ENCODE peak calls at places on chromosomes 13 and 19, in nine cellular contexts. One of them, this sample, is unnamed.

GRCh38 chr13:40377783-40378182 is 288.7 kb downstream of the FOXO1 start:
- DNase-seq in fibroblast of the aortic adventitia: peak; percentile 20
- DNase-seq in activated naive CD4-positive, alpha-beta T cell treated with Interleukin-2 at 50 U/mL for 16 hours: peak; percentile 52
- DNase-seq in NCI-H748 treated with DMSO at 0.1 percent for 48 hours: no peak
- DNase-seq in epithelial cell of prostate: no peak
- DNase-seq in dorsolateral prefrontal cortex: no peak
- DNase-seq in HTR-8/SVneo: no peak
- DNase-seq in HCEC 1CT: no peak
- DNase-seq in stimulated activated CD4-positive, alpha-beta T cell treated with anti-CD3 and anti-CD28 coated beads, Interleukin-2, amount 100 ng/mL, for 24 hours: peak; percentile 49
- DNase-seq in this sample: no peak

GRCh38 chr19:944171-944567 is 18.3 kb downstream of the ARID3A start:
- DNase-seq in HTR-8/SVneo: no peak
- DNase-seq in HCEC 1CT: no peak
- DNase-seq in epithelial cell of prostate: no peak
- DNase-seq in NCI-H748 treated with DMSO at 0.1 percent for 48 hours: no peak
- DNase-seq in dorsolateral prefrontal cortex: no peak
- DNase-seq in activated naive CD4-positive, alpha-beta T cell treated with Interleukin-2 at 50 U/mL for 16 hours: no peak
- DNase-seq in fibroblast of the aortic adventitia: peak; percentile 87
- DNase-seq in stimulated activated CD4-positive, alpha-beta T cell treated with anti-CD3 and anti-CD28 coated beads, Interleukin-2, amount 100 ng/mL, for 24 hours: no peak
- DNase-seq in this sample: no peak

GRCh38 chr19:21568816-21569496 is 63.6 kb downstream of the ZNF429 start:
- DNase-seq in epithelial cell of prostate: peak; percentile 54
- DNase-seq in fibroblast of the aortic adventitia: peak; percentile 63
- DNase-seq in dorsolateral prefrontal cortex: peak; percentile 94
- DNase-seq in HCEC 1CT: peak; percentile 39
- DNase-seq in activated naive CD4-positive, alpha-beta T cell treated with Interleukin-2 at 50 U/mL for 16 hours: peak; percentile 69
- DNase-seq in HTR-8/SVneo: no peak
- DNase-seq in stimulated activated CD4-positive, alpha-beta T cell treated with anti-CD3 and anti-CD28 coated beads, Interleukin-2, amount 100 ng/mL, for 24 hours: peak; percentile 85
- DNase-seq in NCI-H748 treated with DMSO at 0.1 percent for 48 hours: peak; percentile 76
- DNase-seq in this sample: peak; percentile 70

GRCh38 chr13:105969761-105970160 is 565.7 kb downstream of the EFNB2 start:
- DNase-seq in HCEC 1CT: peak; percentile 19
- DNase-seq in stimulated activated CD4-positive, alpha-beta T cell treated with anti-CD3 and anti-CD28 coated beads, Interleukin-2, amount 100 ng/mL, for 24 hours: no peak
- DNase-seq in dorsolateral prefrontal cortex: no peak
- DNase-seq in activated naive CD4-positive, alpha-beta T cell treated with Interleukin-2 at 50 U/mL for 16 hours: no peak
- DNase-seq in NCI-H748 treated with DMSO at 0.1 percent for 48 hours: no peak
- DNase-seq in fibroblast of the aortic adventitia: no peak
- DNase-seq in HTR-8/SVneo: peak; percentile 45
- DNase-seq in epithelial cell of prostate: peak; percentile 90
- DNase-seq in this sample: no peak

GRCh38 chr19:37466798-37467607 is at the start of gene ZNF569:
- DNase-seq in epithelial cell of prostate: peak; percentile 87
- DNase-seq in fibroblast of the aortic adventitia: peak; percentile 95
- DNase-seq in HCEC 1CT: peak; percentile 92
- DNase-seq in HTR-8/SVneo: peak; percentile 85
- DNase-seq in dorsolateral prefrontal cortex: peak; percentile 97
- DNase-seq in NCI-H748 treated with DMSO at 0.1 percent for 48 hours: peak; percentile 91
- DNase-seq in activated naive CD4-positive, alpha-beta T cell treated with Interleukin-2 at 50 U/mL for 16 hours: peak; percentile 91
- DNase-seq in stimulated activated CD4-positive, alpha-beta T cell treated with anti-CD3 and anti-CD28 coated beads, Interleukin-2, amount 100 ng/mL, for 24 hours: peak; percentile 82
- DNase-seq in this sample: peak; percentile 77

GRCh38 chr19:38711726-38712153 is 32.5 kb downstream of the CAPN12 start:
- DNase-seq in NCI-H748 treated with DMSO at 0.1 percent for 48 hours: no peak
- DNase-seq in fibroblast of the aortic adventitia: peak; percentile 92
- DNase-seq in dorsolateral prefrontal cortex: no peak
- DNase-seq in HTR-8/SVneo: no peak
- DNase-seq in epithelial cell of prostate: no peak
- DNase-seq in stimulated activated CD4-positive, alpha-beta T cell treated with anti-CD3 and anti-CD28 coated beads, Interleukin-2, amount 100 ng/mL, for 24 hours: no peak
- DNase-seq in activated naive CD4-positive, alpha-beta T cell treated with Interleukin-2 at 50 U/mL for 16 hours: no peak
- DNase-seq in HCEC 1CT: peak; percentile 90
- DNase-seq in this sample: no peak

GRCh38 chr13:71306821-71307220 is 560.2 kb downstream of the DACH1 start:
- DNase-seq in fibroblast of the aortic adventitia: no peak
- DNase-seq in HCEC 1CT: no peak
- DNase-seq in activated naive CD4-positive, alpha-beta T cell treated with Interleukin-2 at 50 U/mL for 16 hours: no peak
- DNase-seq in HTR-8/SVneo: no peak
- DNase-seq in NCI-H748 treated with DMSO at 0.1 percent for 48 hours: no peak
- DNase-seq in epithelial cell of prostate: no peak
- DNase-seq in dorsolateral prefrontal cortex: no peak
- DNase-seq in stimulated activated CD4-positive, alpha-beta T cell treated with anti-CD3 and anti-CD28 coated beads, Interleukin-2, amount 100 ng/mL, for 24 hours: no peak
- DNase-seq in this sample: no peak

GRCh38 chr13:45231722-45232121 is 30.9 kb upstream of the KCTD4 start:
- DNase-seq in stimulated activated CD4-positive, alpha-beta T cell treated with anti-CD3 and anti-CD28 coated beads, Interleukin-2, amount 100 ng/mL, for 24 hours: no peak
- DNase-seq in fibroblast of the aortic adventitia: peak; percentile 54
- DNase-seq in activated naive CD4-positive, alpha-beta T cell treated with Interleukin-2 at 50 U/mL for 16 hours: no peak
- DNase-seq in dorsolateral prefrontal cortex: no peak
- DNase-seq in HTR-8/SVneo: no peak
- DNase-seq in NCI-H748 treated with DMSO at 0.1 percent for 48 hours: peak; percentile 39
- DNase-seq in epithelial cell of prostate: no peak
- DNase-seq in HCEC 1CT: peak; percentile 37
- DNase-seq in this sample: no peak

GRCh38 chr13:70087247-70087646 is 20.4 kb upstream of the ATXN8OS start:
- DNase-seq in HCEC 1CT: no peak
- DNase-seq in epithelial cell of prostate: peak; percentile 22
- DNase-seq in stimulated activated CD4-positive, alpha-beta T cell treated with anti-CD3 and anti-CD28 coated beads, Interleukin-2, amount 100 ng/mL, for 24 hours: no peak
- DNase-seq in activated naive CD4-positive, alpha-beta T cell treated with Interleukin-2 at 50 U/mL for 16 hours: no peak
- DNase-seq in dorsolateral prefrontal cortex: no peak
- DNase-seq in fibroblast of the aortic adventitia: no peak
- DNase-seq in NCI-H748 treated with DMSO at 0.1 percent for 48 hours: no peak
- DNase-seq in HTR-8/SVneo: no peak
- DNase-seq in this sample: no peak

GRCh38 chr13:105670179-105671015 is 865.1 kb downstream of the EFNB2 start:
- DNase-seq in activated naive CD4-positive, alpha-beta T cell treated with Interleukin-2 at 50 U/mL for 16 hours: no peak
- DNase-seq in HTR-8/SVneo: no peak
- DNase-seq in NCI-H748 treated with DMSO at 0.1 percent for 48 hours: no peak
- DNase-seq in stimulated activated CD4-positive, alpha-beta T cell treated with anti-CD3 and anti-CD28 coated beads, Interleukin-2, amount 100 ng/mL, for 24 hours: no peak
- DNase-seq in fibroblast of the aortic adventitia: no peak
- DNase-seq in HCEC 1CT: no peak
- DNase-seq in epithelial cell of prostate: no peak
- DNase-seq in dorsolateral prefrontal cortex: no peak
- DNase-seq in this sample: no peak

GRCh38 chr19:42386974-42387707 is 3.0 kb downstream of the CNFN start:
- DNase-seq in NCI-H748 treated with DMSO at 0.1 percent for 48 hours: peak; percentile 79
- DNase-seq in fibroblast of the aortic adventitia: peak; percentile 33
- DNase-seq in HCEC 1CT: peak; percentile 37
- DNase-seq in stimulated activated CD4-positive, alpha-beta T cell treated with anti-CD3 and anti-CD28 coated beads, Interleukin-2, amount 100 ng/mL, for 24 hours: peak; percentile 79
- DNase-seq in dorsolateral prefrontal cortex: no peak
- DNase-seq in epithelial cell of prostate: peak; percentile 33
- DNase-seq in activated naive CD4-positive, alpha-beta T cell treated with Interleukin-2 at 50 U/mL for 16 hours: peak; percentile 69
- DNase-seq in HTR-8/SVneo: peak; percentile 82
- DNase-seq in this sample: peak; percentile 47